ENCODE peak calls at places on chromosomes 6 and 20, in eight cellular contexts. E is AG04450; Z is ovary; W is iris pigment epithelial cell; G is HFFc6; X is stimulated activated CD8-positive, alpha-beta memory T cell treated with anti-CD3 and anti-CD28 coated beads, Interleukin-7, amount 100 ng/mL, for 48 hours; I is brain microvascular endothelial cell; Q is ELR. S is an unnamed sample.

GRCh38 chr20:58651548-58651822 is 402 bp downstream of the STX16 start:
- DNase-seq in E (no peak), Z (no peak), W (no peak), G (no peak), X (no peak), I (no peak), Q (no peak), S (no peak)

GRCh38 chr20:48329676-48330644 is 497.8 kb downstream of the PREX1 start:
- DNase-seq in E (no peak), Z (peak; percentile 65), W (peak; percentile 41), G (no peak), X (no peak), I (no peak), Q (peak; percentile 24), S (peak; percentile 35)

GRCh38 chr6:126886106-126886505 is 232.4 kb upstream of the RSPO3 start:
- DNase-seq in E (no peak), Z (no peak), W (peak; percentile 43), G (no peak), X (no peak), I (no peak), Q (no peak), S (no peak)

GRCh38 chr6:169912266-169913095 is 161.1 kb downstream of the ERMARD start:
- DNase-seq in E (no peak), Z (no peak), W (no peak), G (no peak), X (no peak), I (no peak), Q (no peak), S (no peak)

GRCh38 chr20:50824137-50824536 is 29.3 kb downstream of the BCAS4 start:
- DNase-seq in E (peak; percentile 29), Z (peak; percentile 79), W (peak; percentile 86), G (peak; percentile 71), X (no peak), I (peak; percentile 35), Q (peak; percentile 81), S (no peak)

GRCh38 chr20:63011798-63012197 is 5.0 kb upstream of the BHLHE23 start:
- DNase-seq in E (no peak), Z (no peak), W (peak; percentile 35), G (no peak), X (no peak), I (no peak), Q (no peak), S (peak; percentile 25)

GRCh38 chr20:45337367-45338120 is 10.7 kb downstream of the SDC4 start:
- DNase-seq in E (peak; percentile 87), Z (peak; percentile 73), W (peak; percentile 96), G (peak; percentile 89), X (no peak), I (peak; percentile 91), Q (peak; percentile 97), S (no peak)

GRCh38 chr20:19903168-19903676 is 113.9 kb upstream of the NAA20 start:
- DNase-seq in E (no peak), Z (no peak), W (peak; percentile 70), G (no peak), X (no peak), I (peak; percentile 43), Q (peak; percentile 36), S (peak; percentile 87)

GRCh38 chr20:35985789-35986188 is 17.4 kb downstream of the CNBD2 start:
- DNase-seq in E (no peak), Z (no peak), W (no peak), G (no peak), X (no peak), I (no peak), Q (no peak), S (peak; percentile 30)

GRCh38 chr20:51631011-51631950 is 88.8 kb upstream of the NFATC2 start:
- DNase-seq in E (peak; percentile 97), Z (peak; percentile 74), W (peak; percentile 99), G (peak; percentile 94), X (no peak), I (peak; percentile 99), Q (peak; percentile 100), S (no peak)

GRCh38 chr20:10524034-10524476 is 89.0 kb downstream of the SLX4IP start:
- DNase-seq in E (no peak), Z (peak; percentile 71), W (no peak), G (no peak), X (no peak), I (peak; percentile 38), Q (no peak), S (peak; percentile 92)

GRCh38 chr6:20620043-20620442 is 85.8 kb downstream of the CDKAL1 start:
- DNase-seq in E (no peak), Z (no peak), W (peak; percentile 59), G (no peak), X (no peak), I (no peak), Q (peak; percentile 49), S (no peak)

GRCh38 chr6:152318278-152318677 is 318.9 kb downstream of the SYNE1 start:
- DNase-seq in E (no peak), Z (no peak), W (peak; percentile 92), G (no peak), X (no peak), I (no peak), Q (peak; percentile 34), S (no peak)

GRCh38 chr6:72203983-72204382 is 317.6 kb downstream of the RIMS1 start:
- DNase-seq in E (no peak), Z (no peak), W (no peak), G (no peak), X (no peak), I (no peak), Q (no peak), S (no peak)

GRCh38 chr6:158567871-158568401 is 8.0 kb downstream of the TMEM181 start:
- DNase-seq in E (no peak), Z (no peak), W (no peak), G (no peak), X (no peak), I (no peak), Q (no peak), S (no peak)

GRCh38 chr6:8006208-8006607 is 58.0 kb downstream of the BLOC1S5 start:
- DNase-seq in E (no peak), Z (no peak), W (peak; percentile 43), G (peak; percentile 40), X (no peak), I (peak; percentile 33), Q (peak; percentile 57), S (peak; percentile 56)

GRCh38 chr6:105592329-105592728 is 189.4 kb upstream of the PREP start:
- DNase-seq in E (peak; percentile 63), Z (no peak), W (peak; percentile 63), G (peak; percentile 89), X (no peak), I (no peak), Q (peak; percentile 98), S (no peak)

GRCh38 chr6:21325201-21325856 is 268.2 kb upstream of the SOX4 start:
- DNase-seq in E (no peak), Z (no peak), W (no peak), G (no peak), X (no peak), I (no peak), Q (no peak), S (peak; percentile 90)

GRCh38 chr20:41028359-41029149 is at the start of gene TOP1:
- DNase-seq in E (peak; percentile 100), Z (peak; percentile 100), W (peak; percentile 100), G (peak; percentile 100), X (peak; percentile 100), I (peak; percentile 100), Q (peak; percentile 100), S (peak; percentile 98)

GRCh38 chr20:57654363-57654997 is 34.3 kb upstream of the ZBP1 start:
- DNase-seq in E (peak; percentile 30), Z (peak; percentile 73), W (peak; percentile 48), G (peak; percentile 0), X (peak; percentile 19), I (peak; percentile 32), Q (peak; percentile 57), S (peak; percentile 79)

GRCh38 chr6:38579010-38579628 is 60.6 kb downstream of the BTBD9 start:
- DNase-seq in E (no peak), Z (no peak), W (peak; percentile 58), G (no peak), X (no peak), I (no peak), Q (peak; percentile 29), S (no peak)

S was measured in NCI-H69.